ENCODE peak calls at places on chromosomes 11 and 22, in four cellular contexts. F, A, X and M are unnamed samples.

GRCh38 chr11:77053217-77054013 is 13.4 kb upstream of the CAPN5 start:
- DNase-seq in A (no peak), X (no peak), F (no peak), M (no peak)

GRCh38 chr11:46357483-46357936 is 10.2 kb downstream of the DGKZ start:
- DNase-seq in A (no peak), X (no peak), F (no peak), M (no peak)

GRCh38 chr11:65708451-65708850 is 3.6 kb upstream of the KAT5 start:
- DNase-seq in F (no peak), X (no peak), A (no peak), M (no peak)

GRCh38 chr22:20651286-20651685 is 122.6 kb upstream of the SERPIND1 start:
- DNase-seq in F (no peak), X (no peak), A (no peak), M (peak)

GRCh38 chr22:37545703-37546435 is 14.4 kb upstream of the CDC42EP1 start:
- DNase-seq in F (no peak), X (peak), A (no peak), M (no peak)

GRCh38 chr11:8025123-8025522 is 38.0 kb downstream of the EIF3F start:
- DNase-seq in X (no peak), A (no peak), F (no peak), M (no peak)

GRCh38 chr22:30413001-30413400 is 12.6 kb upstream of the MTFP1 start:
- DNase-seq in F (no peak), A (no peak), X (no peak), M (no peak)

GRCh38 chr11:4541071-4541470 is 3.9 kb upstream of the OR52M1 start:
- DNase-seq in X (no peak), F (no peak), A (no peak), M (no peak)

GRCh38 chr22:28019360-28019759 is 100.3 kb upstream of the PITPNB start:
- DNase-seq in X (peak), A (no peak), F (no peak), M (no peak)

GRCh38 chr11:12094872-12095800 is 15.3 kb upstream of the MICAL2 start:
- DNase-seq in F (no peak), A (no peak), X (no peak), M (no peak)

GRCh38 chr11:57566035-57566504 is 1.4 kb downstream of the UBE2L6 start:
- DNase-seq in F (peak), X (no peak), A (no peak), M (peak)

GRCh38 chr11:46520971-46521745 is 72.7 kb downstream of the AMBRA1 start:
- DNase-seq in X (no peak), F (no peak), A (no peak), M (no peak)

GRCh38 chr11:2180775-2181370 is 9.3 kb upstream of the TH start:
- DNase-seq in A (no peak), X (no peak), F (no peak), M (no peak)

GRCh38 chr11:31487848-31488247 is 21.6 kb downstream of the IMMP1L start:
- DNase-seq in X (no peak), A (no peak), F (no peak), M (peak)

GRCh38 chr11:108467091-108467823 is at the start of gene C11orf65:
- DNase-seq in F (peak), A (peak), X (peak), M (peak)

GRCh38 chr11:74265256-74265655 is 46.2 kb downstream of the P4HA3 start:
- DNase-seq in F (no peak), X (no peak), A (no peak), M (no peak)

GRCh38 chr22:27213291-27213690 is 555.9 kb downstream of the MIAT start:
- DNase-seq in X (no peak), F (no peak), A (no peak), M (no peak)

GRCh38 chr22:27663812-27664211 is 137.7 kb downstream of the MN1 start:
- DNase-seq in F (no peak), A (no peak), X (no peak), M (no peak)

GRCh38 chr22:32385681-32386080 is 26.4 kb downstream of the RTCB start:
- DNase-seq in X (no peak), A (no peak), F (no peak), M (no peak)

GRCh38 chr11:120532082-120532481 is 20.5 kb downstream of the GRIK4 start:
- DNase-seq in A (no peak), X (no peak), F (no peak), M (no peak)

GRCh38 chr11:2940930-2941821 is 12.0 kb upstream of the PHLDA2 start:
- DNase-seq in F (no peak), A (no peak), X (no peak), M (no peak)

GRCh38 chr11:75557649-75558494 is 4.2 kb upstream of the SERPINH1 start:
- DNase-seq in F (no peak), X (peak), A (no peak), M (no peak)